ENCODE peak calls at places on chromosomes 7 and 10, in four cellular contexts. P is GM12878, G is HepG2, E is H1. I is an unnamed sample.

GRCh38 chr7:154577141-154577540 is 425.8 kb downstream of the PAXIP1 start:
- DNase-seq in P (no peak), G (no peak), E (no peak), I (no peak)

GRCh38 chr7:38748056-38748610 is 117.0 kb upstream of the AMPH start:
- DNase-seq in P (no peak), G (no peak), E (no peak), I (no peak)

GRCh38 chr10:62171791-62172190 is 96.9 kb downstream of the RTKN2 start:
- DNase-seq in P (no peak), G (no peak), E (no peak), I (no peak)

GRCh38 chr7:1725199-1725701 is 55.2 kb downstream of the ELFN1 start:
- DNase-seq in P (no peak), G (no peak), E (no peak), I (no peak)

GRCh38 chr10:44922021-44922420 is 10.9 kb downstream of the TMEM72 start:
- DNase-seq in P (no peak), G (no peak), E (no peak), I (no peak)

GRCh38 chr7:90320801-90321494 is at the start of gene FAM237B:
- DNase-seq in P (no peak), G (no peak), E (no peak), I (no peak)

GRCh38 chr7:22291979-22292378 is 65.0 kb downstream of the RAPGEF5 start:
- DNase-seq in P (no peak), G (no peak), E (no peak), I (no peak)

GRCh38 chr10:18860591-18861205 is 187.9 kb upstream of the MALRD1 start:
- DNase-seq in P (no peak), G (no peak), E (no peak), I (no peak)

GRCh38 chr10:17445400-17445998 is 8.9 kb downstream of the ST8SIA6 start:
- DNase-seq in P (no peak), G (no peak), E (no peak), I (no peak)

GRCh38 chr10:129467346-129468119 is 492 bp downstream of the MGMT start:
- DNase-seq in P (no peak), G (peak), E (no peak), I (no peak)
- TF ChIP-seq ZNF274 in P (no peak), G (no peak), E (no peak), I (no peak)

GRCh38 chr10:84632866-84633265 is 304.5 kb downstream of the CCSER2 start:
- DNase-seq in P (no peak), G (peak), E (peak), I (peak)

GRCh38 chr10:84634636-84635035 is 306.2 kb downstream of the CCSER2 start:
- DNase-seq in P (no peak), G (no peak), E (no peak), I (no peak)
- TF ChIP-seq CEBPB in P (no peak), G (no peak), E (no peak), I (no peak)

GRCh38 chr10:78806805-78807221 is 262.0 kb upstream of the ZMIZ1 start:
- DNase-seq in P (no peak), G (no peak), E (no peak), I (no peak)
- TF ChIP-seq ZNF274 in P (no peak), G (no peak), E (no peak), I (no peak)

GRCh38 chr10:119396008-119396708 is 146.4 kb downstream of the RGS10 start:
- DNase-seq in P (no peak), G (no peak), E (no peak), I (no peak)
- TF ChIP-seq CEBPB in P (no peak), G (no peak), E (no peak), I (no peak)